ENCODE peak calls at places on chromosomes 16 and 17, in nine cellular contexts. One of them, this sample, is unnamed.

GRCh38 chr16:23874613-23875294 is 39.0 kb downstream of the PRKCB start:
- DNase-seq in AG09319: no peak
- DNase-seq in AG08396: no peak
- DNase-seq in effector CD4-positive, alpha-beta T cell: no peak
- DNase-seq in endothelial cell: no peak
- DNase-seq in A172: no peak
- DNase-seq in mesothelial cell of epicardium: no peak
- DNase-seq in Peyer's patch: no peak
- DNase-seq in CD4-positive, alpha-beta T cell: no peak
- DNase-seq in this sample: no peak

GRCh38 chr16:77359065-77359502 is 75.8 kb downstream of the ADAMTS18 start:
- DNase-seq in AG09319: no peak
- DNase-seq in AG08396: no peak
- DNase-seq in effector CD4-positive, alpha-beta T cell: no peak
- DNase-seq in endothelial cell: no peak
- DNase-seq in A172: peak
- DNase-seq in mesothelial cell of epicardium: no peak
- DNase-seq in Peyer's patch: no peak
- DNase-seq in CD4-positive, alpha-beta T cell: no peak
- DNase-seq in this sample: no peak

GRCh38 chr17:58245428-58246103 is 7.2 kb downstream of the LPO start:
- DNase-seq in AG09319: no peak
- DNase-seq in AG08396: no peak
- DNase-seq in effector CD4-positive, alpha-beta T cell: no peak
- DNase-seq in endothelial cell: no peak
- DNase-seq in A172: no peak
- DNase-seq in mesothelial cell of epicardium: no peak
- DNase-seq in Peyer's patch: peak
- DNase-seq in CD4-positive, alpha-beta T cell: no peak
- DNase-seq in this sample: no peak

GRCh38 chr17:58136669-58137279 is 11.4 kb upstream of the OR4D1 start:
- DNase-seq in AG09319: no peak
- DNase-seq in AG08396: no peak
- DNase-seq in effector CD4-positive, alpha-beta T cell: no peak
- DNase-seq in endothelial cell: peak
- DNase-seq in A172: no peak
- DNase-seq in mesothelial cell of epicardium: no peak
- DNase-seq in Peyer's patch: no peak
- DNase-seq in CD4-positive, alpha-beta T cell: no peak
- DNase-seq in this sample: no peak

GRCh38 chr17:1399366-1399678 is 700 bp downstream of the YWHAE start:
- DNase-seq in AG09319: no peak
- DNase-seq in AG08396: no peak
- DNase-seq in effector CD4-positive, alpha-beta T cell: no peak
- DNase-seq in endothelial cell: no peak
- DNase-seq in A172: no peak
- DNase-seq in mesothelial cell of epicardium: peak
- DNase-seq in Peyer's patch: no peak
- DNase-seq in CD4-positive, alpha-beta T cell: no peak
- DNase-seq in this sample: no peak

GRCh38 chr17:61568219-61569072 is 22.6 kb downstream of the NACA2 start:
- DNase-seq in AG09319: no peak
- DNase-seq in AG08396: no peak
- DNase-seq in effector CD4-positive, alpha-beta T cell: no peak
- DNase-seq in endothelial cell: no peak
- DNase-seq in A172: no peak
- DNase-seq in mesothelial cell of epicardium: no peak
- DNase-seq in Peyer's patch: no peak
- DNase-seq in CD4-positive, alpha-beta T cell: no peak
- DNase-seq in this sample: no peak

GRCh38 chr17:1122681-1123396 is 56.9 kb downstream of the ABR start:
- DNase-seq in AG09319: no peak
- DNase-seq in AG08396: peak
- DNase-seq in effector CD4-positive, alpha-beta T cell: peak
- DNase-seq in endothelial cell: peak
- DNase-seq in A172: peak
- DNase-seq in mesothelial cell of epicardium: no peak
- DNase-seq in Peyer's patch: peak
- DNase-seq in CD4-positive, alpha-beta T cell: peak
- DNase-seq in this sample: peak

GRCh38 chr16:88611220-88611821 is 27.1 kb upstream of the IL17C start:
- DNase-seq in AG09319: no peak
- DNase-seq in AG08396: no peak
- DNase-seq in effector CD4-positive, alpha-beta T cell: no peak
- DNase-seq in endothelial cell: peak
- DNase-seq in A172: no peak
- DNase-seq in mesothelial cell of epicardium: no peak
- DNase-seq in Peyer's patch: no peak
- DNase-seq in CD4-positive, alpha-beta T cell: no peak
- DNase-seq in this sample: no peak

GRCh38 chr16:28924399-28924761 is 658 bp downstream of the RABEP2 start:
- DNase-seq in AG09319: no peak
- DNase-seq in AG08396: no peak
- DNase-seq in effector CD4-positive, alpha-beta T cell: no peak
- DNase-seq in endothelial cell: no peak
- DNase-seq in A172: no peak
- DNase-seq in mesothelial cell of epicardium: no peak
- DNase-seq in Peyer's patch: no peak
- DNase-seq in CD4-positive, alpha-beta T cell: no peak
- DNase-seq in this sample: peak

GRCh38 chr17:20930065-20930760 is 112.6 kb downstream of the USP22 start:
- DNase-seq in AG09319: no peak
- DNase-seq in AG08396: no peak
- DNase-seq in effector CD4-positive, alpha-beta T cell: no peak
- DNase-seq in endothelial cell: no peak
- DNase-seq in A172: no peak
- DNase-seq in mesothelial cell of epicardium: no peak
- DNase-seq in Peyer's patch: no peak
- DNase-seq in CD4-positive, alpha-beta T cell: no peak
- DNase-seq in this sample: no peak

GRCh38 chr16:23597003-23597756 is 1.1 kb upstream of the NDUFAB1 start:
- DNase-seq in AG09319: no peak
- DNase-seq in AG08396: no peak
- DNase-seq in effector CD4-positive, alpha-beta T cell: no peak
- DNase-seq in endothelial cell: peak
- DNase-seq in A172: no peak
- DNase-seq in mesothelial cell of epicardium: no peak
- DNase-seq in Peyer's patch: no peak
- DNase-seq in CD4-positive, alpha-beta T cell: no peak
- DNase-seq in this sample: peak

GRCh38 chr17:77527836-77528505 is 387.2 kb downstream of the SEC14L1 start:
- DNase-seq in AG09319: no peak
- DNase-seq in AG08396: no peak
- DNase-seq in effector CD4-positive, alpha-beta T cell: no peak
- DNase-seq in endothelial cell: no peak
- DNase-seq in A172: no peak
- DNase-seq in mesothelial cell of epicardium: no peak
- DNase-seq in Peyer's patch: no peak
- DNase-seq in CD4-positive, alpha-beta T cell: no peak
- DNase-seq in this sample: no peak

GRCh38 chr16:65909310-65910050 is 457.0 kb upstream of the CDH5 start:
- DNase-seq in AG09319: no peak
- DNase-seq in AG08396: no peak
- DNase-seq in effector CD4-positive, alpha-beta T cell: no peak
- DNase-seq in endothelial cell: no peak
- DNase-seq in A172: peak
- DNase-seq in mesothelial cell of epicardium: no peak
- DNase-seq in Peyer's patch: no peak
- DNase-seq in CD4-positive, alpha-beta T cell: no peak
- DNase-seq in this sample: no peak

This sample was measured in transverse colon.